ENCODE peak calls at places on chromosome 17, in six cellular contexts. O is activated CD8-positive, alpha-beta memory T cell treated with anti-CD3 and anti-CD28 coated beads for 4 hours; W is activated T-cell treated with anti-CD3 and anti-CD28 coated beads, Interleukin-2, amount 50 U/mL, for 72 hours; P is stimulated activated CD8-positive, alpha-beta memory T cell treated with anti-CD3 and anti-CD28 coated beads, Interleukin-7, amount 100 ng/mL, for 24 hours; E is H54; X is cardiac fibroblast. K is an unnamed sample.

GRCh38 chr17:46772879-46773620 is 45.4 kb downstream of the WNT3 start:
- DNase-seq in X (no peak), O (no peak), W (no peak), P (no peak), E (no peak), K (no peak)

GRCh38 chr17:75869282-75870141 is 8.9 kb downstream of the TRIM47 start:
- DNase-seq in X (peak; percentile 75), W (no peak), E (peak; percentile 63), P (no peak), O (no peak), K (no peak)

GRCh38 chr17:13002761-13003453 is 14.9 kb downstream of the ELAC2 start:
- DNase-seq in W (peak; percentile 29), O (no peak), P (peak; percentile 27), X (peak; percentile 82), E (peak; percentile 49), K (peak; percentile 17)

GRCh38 chr17:17994271-17994670 is 21.6 kb downstream of the DRC3 start:
- DNase-seq in W (peak; percentile 16), P (no peak), E (no peak), X (no peak), O (no peak), K (peak; percentile 16)

GRCh38 chr17:47720754-47721533 is 12.1 kb upstream of the TBX21 start:
- DNase-seq in O (peak; percentile 95), E (peak; percentile 85), P (peak; percentile 88), W (peak; percentile 99), X (peak; percentile 13), K (peak; percentile 93)

GRCh38 chr17:17379197-17379991 is 76.2 kb downstream of the NT5M start:
- DNase-seq in W (no peak), X (peak; percentile 95), E (no peak), O (no peak), P (no peak), K (no peak)

GRCh38 chr17:82615084-82616020 is 32.9 kb downstream of the WDR45B start:
- DNase-seq in X (no peak), W (no peak), E (no peak), O (no peak), P (no peak), K (no peak)

GRCh38 chr17:37361543-37361942 is 14.2 kb upstream of the C17orf78 start:
- DNase-seq in P (no peak), X (no peak), E (no peak), W (no peak), O (no peak), K (no peak)

GRCh38 chr17:68909066-68909465 is 46.1 kb downstream of the ABCA8 start:
- DNase-seq in O (no peak), X (peak; percentile 92), P (no peak), E (peak; percentile 8), W (no peak), K (no peak)

GRCh38 chr17:74776044-74776962 is at the start of gene NAT9:
- DNase-seq in P (peak; percentile 99), X (peak; percentile 95), W (peak; percentile 100), E (peak; percentile 99), O (peak; percentile 98), K (peak; percentile 99)

GRCh38 chr17:50935201-50936124 is 69.3 kb upstream of the TOB1 start:
- DNase-seq in W (no peak), O (no peak), E (peak; percentile 98), P (no peak), X (no peak), K (no peak)

GRCh38 chr17:80173916-80174315 is 4.1 kb downstream of the CARD14 start:
- DNase-seq in E (no peak), P (no peak), W (no peak), O (no peak), X (no peak), K (no peak)

GRCh38 chr17:55273579-55274370 is 9.0 kb downstream of the HLF start:
- DNase-seq in E (peak; percentile 48), O (no peak), P (no peak), W (no peak), X (no peak), K (no peak)

GRCh38 chr17:1470774-1471462 is 14.9 kb upstream of the CRK start:
- DNase-seq in X (no peak), E (no peak), W (no peak), O (no peak), P (no peak), K (no peak)

GRCh38 chr17:21286066-21286770 is 1.7 kb downstream of the MAP2K3 start:
- DNase-seq in E (peak; percentile 93), W (no peak), X (peak; percentile 99), P (no peak), O (no peak), K (no peak)

GRCh38 chr17:31391496-31391949 is at the start of gene RAB11FIP4:
- DNase-seq in W (peak; percentile 17), O (no peak), X (no peak), E (no peak), P (no peak), K (no peak)

GRCh38 chr17:29722411-29723198 is 99.9 kb upstream of the CORO6 start:
- DNase-seq in O (no peak), E (no peak), P (no peak), W (no peak), X (peak; percentile 95), K (no peak)

GRCh38 chr17:17109896-17110295 is 67.6 kb downstream of the MPRIP start:
- DNase-seq in P (no peak), X (no peak), W (no peak), O (no peak), E (no peak), K (no peak)

GRCh38 chr17:43905400-43905984 is 1.8 kb downstream of the MPP2 start:
- DNase-seq in W (no peak), E (no peak), X (no peak), P (no peak), O (no peak), K (no peak)